ENCODE peak calls at places on chromosomes 6 and 20, in four cellular contexts. O is brain microvascular endothelial cell; J is activated naive CD8-positive, alpha-beta T cell treated with anti-CD3 and anti-CD28 coated beads, Interleukin-2, amount 50 U/mL, for 16 hours; A is Peyer's patch. G is an unnamed sample.

GRCh38 chr20:32589256-32589655 is 4.1 kb upstream of the NOL4L start:
- DNase-seq in O (no peak), J (no peak), A (no peak), G (no peak)

GRCh38 chr6:12371641-12372146 is 81.5 kb downstream of the EDN1 start:
- DNase-seq in O (no peak), J (no peak), A (no peak), G (peak)

GRCh38 chr6:22497299-22497698 is 72.1 kb upstream of the HDGFL1 start:
- DNase-seq in O (no peak), J (no peak), A (no peak), G (no peak)

GRCh38 chr6:80586242-80586641 is 479.8 kb downstream of the BCKDHB start:
- DNase-seq in O (no peak), J (no peak), A (no peak), G (no peak)

GRCh38 chr20:59042151-59042795 is at the start of gene PRELID3B:
- DNase-seq in O (no peak), J (no peak), A (peak), G (peak)

GRCh38 chr6:31737315-31738047 is 1.2 kb upstream of the CLIC1 start:
- DNase-seq in O (no peak), J (no peak), A (no peak), G (peak)

GRCh38 chr20:33211817-33212424 is 5.2 kb upstream of the BPIFA3 start:
- DNase-seq in O (peak), J (no peak), A (no peak), G (peak)

GRCh38 chr20:56426926-56427325 is 14.9 kb downstream of the CASS4 start:
- DNase-seq in O (no peak), J (no peak), A (no peak), G (no peak)

GRCh38 chr20:47981242-47981641 is 196.0 kb upstream of the SULF2 start:
- DNase-seq in O (no peak), J (no peak), A (no peak), G (no peak)

GRCh38 chr20:61490721-61491120 is 238.7 kb downstream of the CDH4 start:
- DNase-seq in O (no peak), J (no peak), A (no peak), G (no peak)

G was measured in hepatocyte.